ENCODE peak calls at places on chromosomes 1 and 21, in four cellular contexts. One of them, this sample, is unnamed.

GRCh38 chr1:6962390-6962955 is 177.2 kb downstream of the CAMTA1 start:
- DNase-seq in tibial nerve: peak; percentile 18
- DNase-seq in AG09309: no peak
- DNase-seq in fibroblast of pulmonary artery: no peak
- DNase-seq in this sample: no peak

GRCh38 chr1:193115629-193116227 is 6.1 kb upstream of the CDC73 start:
- DNase-seq in tibial nerve: no peak
- DNase-seq in fibroblast of pulmonary artery: peak; percentile 97
- DNase-seq in AG09309: peak; percentile 92
- DNase-seq in this sample: no peak

GRCh38 chr1:42735477-42736105 is 4.4 kb downstream of the CLDN19 start:
- DNase-seq in fibroblast of pulmonary artery: no peak
- DNase-seq in tibial nerve: no peak
- DNase-seq in AG09309: no peak
- DNase-seq in this sample: no peak

GRCh38 chr1:1213919-1214599 is at the start of gene TNFRSF4:
- DNase-seq in tibial nerve: no peak
- DNase-seq in AG09309: no peak
- DNase-seq in fibroblast of pulmonary artery: no peak
- DNase-seq in this sample: no peak

GRCh38 chr21:37338671-37339526 is 27.7 kb upstream of the DYRK1A start:
- DNase-seq in tibial nerve: no peak
- DNase-seq in AG09309: peak; percentile 94
- DNase-seq in fibroblast of pulmonary artery: peak; percentile 97
- DNase-seq in this sample: no peak

GRCh38 chr1:26702680-26703038 is 6.8 kb downstream of the ARID1A start:
- DNase-seq in tibial nerve: no peak
- DNase-seq in AG09309: no peak
- DNase-seq in fibroblast of pulmonary artery: no peak
- DNase-seq in this sample: no peak

GRCh38 chr1:232305020-232305419 is 324.9 kb downstream of the SIPA1L2 start:
- DNase-seq in AG09309: no peak
- DNase-seq in fibroblast of pulmonary artery: no peak
- DNase-seq in tibial nerve: no peak
- DNase-seq in this sample: no peak

GRCh38 chr1:239717097-239718051 is 331.0 kb downstream of the CHRM3 start:
- DNase-seq in fibroblast of pulmonary artery: no peak
- DNase-seq in AG09309: no peak
- DNase-seq in tibial nerve: no peak
- DNase-seq in this sample: no peak

GRCh38 chr1:201310251-201310985 is 27.1 kb downstream of the PKP1 start:
- DNase-seq in tibial nerve: no peak
- DNase-seq in AG09309: no peak
- DNase-seq in fibroblast of pulmonary artery: no peak
- DNase-seq in this sample: no peak

GRCh38 chr1:204410764-204411450 is 710 bp downstream of the PPP1R15B start:
- DNase-seq in fibroblast of pulmonary artery: peak; percentile 49
- DNase-seq in AG09309: no peak
- DNase-seq in tibial nerve: peak; percentile 26
- DNase-seq in this sample: no peak

GRCh38 chr21:41610042-41610839 is 102.3 kb upstream of the TMPRSS2 start:
- DNase-seq in fibroblast of pulmonary artery: peak; percentile 74
- DNase-seq in tibial nerve: no peak
- DNase-seq in AG09309: no peak
- DNase-seq in this sample: no peak

GRCh38 chr1:84145051-84145450 is 980 bp downstream of the PRKACB start:
- DNase-seq in tibial nerve: no peak
- DNase-seq in fibroblast of pulmonary artery: no peak
- DNase-seq in AG09309: no peak
- DNase-seq in this sample: no peak

GRCh38 chr1:157145081-157145480 is 6.9 kb upstream of the ETV3 start:
- DNase-seq in fibroblast of pulmonary artery: no peak
- DNase-seq in AG09309: no peak
- DNase-seq in tibial nerve: no peak
- DNase-seq in this sample: no peak

GRCh38 chr1:43991476-43992231 is at the start of gene CCDC24:
- DNase-seq in AG09309: no peak
- DNase-seq in fibroblast of pulmonary artery: peak; percentile 80
- DNase-seq in tibial nerve: peak; percentile 77
- DNase-seq in this sample: peak; percentile 76

GRCh38 chr1:1299686-1300351 is 7.9 kb downstream of the ACAP3 start:
- DNase-seq in fibroblast of pulmonary artery: no peak
- DNase-seq in AG09309: no peak
- DNase-seq in tibial nerve: no peak
- DNase-seq in this sample: no peak

GRCh38 chr1:1079408-1080121 is 5.5 kb upstream of the RNF223 start:
- DNase-seq in AG09309: peak; percentile 40
- DNase-seq in tibial nerve: no peak
- DNase-seq in fibroblast of pulmonary artery: peak; percentile 85
- DNase-seq in this sample: no peak

GRCh38 chr1:206693029-206693428 is 8.3 kb downstream of the MAPKAPK2 start:
- DNase-seq in fibroblast of pulmonary artery: peak; percentile 74
- DNase-seq in AG09309: no peak
- DNase-seq in tibial nerve: no peak
- DNase-seq in this sample: no peak

GRCh38 chr1:237042892-237043576 is 1.1 kb downstream of the RYR2 start:
- DNase-seq in tibial nerve: no peak
- DNase-seq in AG09309: no peak
- DNase-seq in fibroblast of pulmonary artery: no peak
- DNase-seq in this sample: no peak

GRCh38 chr1:91526496-91526895 is 25.8 kb downstream of the CDC7 start:
- DNase-seq in AG09309: no peak
- DNase-seq in fibroblast of pulmonary artery: peak; percentile 74
- DNase-seq in tibial nerve: no peak
- DNase-seq in this sample: no peak

GRCh38 chr21:32750405-32750804 is 21.1 kb downstream of the PAXBP1 start:
- DNase-seq in fibroblast of pulmonary artery: no peak
- DNase-seq in tibial nerve: no peak
- DNase-seq in AG09309: no peak
- DNase-seq in this sample: no peak

GRCh38 chr1:155082301-155082940 is 3.8 kb downstream of the EFNA3 start:
- DNase-seq in AG09309: no peak
- DNase-seq in fibroblast of pulmonary artery: no peak
- DNase-seq in tibial nerve: no peak
- DNase-seq in this sample: no peak

GRCh38 chr21:31201548-31201947 is 142.5 kb downstream of the TIAM1 start:
- DNase-seq in AG09309: no peak
- DNase-seq in fibroblast of pulmonary artery: peak; percentile 83
- DNase-seq in tibial nerve: peak; percentile 54
- DNase-seq in this sample: no peak

GRCh38 chr1:46341222-46342083 is 846 bp downstream of the NSUN4 start:
- DNase-seq in tibial nerve: no peak
- DNase-seq in fibroblast of pulmonary artery: no peak
- DNase-seq in AG09309: no peak
- DNase-seq in this sample: no peak

GRCh38 chr1:227733309-227733705 is 1.8 kb downstream of the JMJD4 start:
- DNase-seq in tibial nerve: no peak
- DNase-seq in AG09309: no peak
- DNase-seq in fibroblast of pulmonary artery: no peak
- DNase-seq in this sample: no peak
- TF ChIP-seq CTCF in tibial nerve: no peak
- TF ChIP-seq CTCF in AG09309: no peak
- TF ChIP-seq CTCF in fibroblast of pulmonary artery: no peak
- TF ChIP-seq CTCF in this sample: no peak

GRCh38 chr1:177632923-177633322 is 336.9 kb downstream of the SEC16B start:
- DNase-seq in fibroblast of pulmonary artery: peak; percentile 27
- DNase-seq in tibial nerve: no peak
- DNase-seq in AG09309: no peak
- DNase-seq in this sample: no peak

GRCh38 chr1:177627148-177627910 is 342.5 kb downstream of the SEC16B start:
- DNase-seq in fibroblast of pulmonary artery: no peak
- DNase-seq in AG09309: no peak
- DNase-seq in tibial nerve: no peak
- DNase-seq in this sample: no peak

GRCh38 chr1:177629526-177629925 is 340.3 kb downstream of the SEC16B start:
- DNase-seq in tibial nerve: no peak
- DNase-seq in fibroblast of pulmonary artery: peak; percentile 13
- DNase-seq in AG09309: no peak
- DNase-seq in this sample: no peak

GRCh38 chr1:177631770-177632169 is 338.1 kb downstream of the SEC16B start:
- DNase-seq in fibroblast of pulmonary artery: no peak
- DNase-seq in AG09309: no peak
- DNase-seq in tibial nerve: no peak
- DNase-seq in this sample: no peak
- TF ChIP-seq CTCF in fibroblast of pulmonary artery: no peak
- TF ChIP-seq CTCF in AG09309: no peak
- TF ChIP-seq CTCF in tibial nerve: no peak
- TF ChIP-seq CTCF in this sample: no peak

DNA sequence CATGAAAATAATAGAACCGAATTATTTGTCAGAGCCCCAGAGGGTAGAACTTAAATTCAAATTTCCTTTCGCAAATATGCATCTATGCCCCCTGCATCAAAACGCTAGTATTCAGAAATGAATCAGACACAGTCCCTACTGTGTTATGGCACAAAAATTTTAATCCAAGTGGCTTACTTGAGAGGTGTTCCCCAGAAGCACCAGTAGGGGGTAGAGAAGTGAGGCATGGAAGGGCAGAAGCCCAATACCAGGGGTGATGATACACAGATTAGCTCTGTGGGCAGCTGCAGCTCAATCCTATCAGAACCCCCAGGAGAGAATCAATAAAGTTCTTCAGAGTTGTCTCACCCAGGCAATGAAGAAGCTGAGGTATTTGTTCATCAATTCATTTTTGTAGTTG is 342.2 kb downstream of the OMA1 start:
- DNase-seq in AG09309: no peak
- DNase-seq in fibroblast of pulmonary artery: no peak
- DNase-seq in tibial nerve: no peak
- DNase-seq in this sample: no peak
- TF ChIP-seq CTCF in AG09309: peak; percentile 35
- TF ChIP-seq CTCF in fibroblast of pulmonary artery: no peak
- TF ChIP-seq CTCF in tibial nerve: no peak
- TF ChIP-seq CTCF in this sample: no peak

GRCh38 chr1:100134872-100135271 is 1.9 kb downstream of the TRMT13 start:
- DNase-seq in AG09309: peak; percentile 13
- DNase-seq in fibroblast of pulmonary artery: peak; percentile 16
- DNase-seq in tibial nerve: no peak
- DNase-seq in this sample: no peak
- TF ChIP-seq CTCF in AG09309: no peak
- TF ChIP-seq CTCF in fibroblast of pulmonary artery: no peak
- TF ChIP-seq CTCF in tibial nerve: no peak
- TF ChIP-seq CTCF in this sample: no peak

DNA sequence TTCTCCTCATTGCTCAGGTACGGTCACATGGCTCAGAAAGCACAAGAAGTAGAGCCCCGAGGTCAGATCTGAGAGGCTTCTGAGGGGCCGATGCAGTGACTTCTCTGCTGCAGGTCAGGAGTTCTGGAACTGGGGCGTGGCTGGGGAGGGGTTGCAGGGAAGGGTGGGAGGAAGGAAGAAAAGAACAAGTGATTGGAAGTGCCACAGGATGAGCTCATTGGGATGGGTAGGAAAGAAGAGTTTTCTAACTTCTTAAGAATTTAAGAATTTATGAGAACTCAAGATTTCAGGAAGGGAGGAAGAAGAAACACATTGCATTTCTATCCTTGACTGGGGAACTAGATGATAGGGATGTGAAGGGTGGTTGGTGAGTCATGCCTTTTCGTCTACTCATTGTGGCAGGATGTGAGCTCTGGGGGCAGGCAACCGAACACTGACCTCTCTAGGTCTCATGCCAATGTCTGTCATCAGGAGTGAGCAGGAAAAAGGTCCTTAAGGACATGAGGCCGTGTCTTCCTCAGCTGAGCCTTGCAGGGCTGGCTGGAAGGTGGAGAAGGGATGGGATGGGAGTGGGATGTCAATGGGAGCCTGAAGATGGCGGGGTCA is 497 bp downstream of the FCRLB start:
- DNase-seq in fibroblast of pulmonary artery: peak; percentile 79
- DNase-seq in tibial nerve: no peak
- DNase-seq in AG09309: peak; percentile 74
- DNase-seq in this sample: no peak
- TF ChIP-seq CTCF in fibroblast of pulmonary artery: no peak
- TF ChIP-seq CTCF in tibial nerve: no peak
- TF ChIP-seq CTCF in AG09309: no peak
- TF ChIP-seq CTCF in this sample: no peak

GRCh38 chr1:115036814-115037535 is 7.3 kb downstream of the TSHB start:
- DNase-seq in AG09309: no peak
- DNase-seq in tibial nerve: no peak
- DNase-seq in fibroblast of pulmonary artery: no peak
- DNase-seq in this sample: no peak

GRCh38 chr1:115041654-115042053 is 12.0 kb downstream of the TSHB start:
- DNase-seq in tibial nerve: no peak
- DNase-seq in AG09309: no peak
- DNase-seq in fibroblast of pulmonary artery: peak; percentile 24
- DNase-seq in this sample: no peak

GRCh38 chr1:115035652-115036051 is 6.0 kb downstream of the TSHB start:
- DNase-seq in tibial nerve: no peak
- DNase-seq in fibroblast of pulmonary artery: no peak
- DNase-seq in AG09309: no peak
- DNase-seq in this sample: no peak

DNA sequence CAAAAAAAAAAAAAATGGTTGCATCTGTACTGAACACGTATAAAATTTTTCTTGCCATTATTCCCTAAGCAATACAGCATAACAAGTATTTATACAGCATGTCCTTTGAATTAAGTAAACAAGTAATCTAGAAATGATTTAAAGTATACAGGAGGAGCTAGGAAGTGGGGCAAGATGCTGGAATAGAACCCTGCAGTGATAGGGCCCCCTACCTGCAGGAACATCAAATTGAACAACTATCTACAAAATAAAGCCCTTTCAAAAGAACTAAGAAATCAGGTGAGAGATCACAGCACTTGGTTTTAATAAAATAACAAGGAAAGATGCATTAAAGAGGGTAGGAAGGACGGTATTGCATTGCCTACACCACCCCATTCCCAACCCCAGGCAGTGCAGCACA is 10.9 kb downstream of the TSHB start:
- DNase-seq in tibial nerve: no peak
- DNase-seq in fibroblast of pulmonary artery: no peak
- DNase-seq in AG09309: no peak
- DNase-seq in this sample: no peak
- TF ChIP-seq CTCF in tibial nerve: no peak
- TF ChIP-seq CTCF in fibroblast of pulmonary artery: no peak
- TF ChIP-seq CTCF in AG09309: peak; percentile 9
- TF ChIP-seq CTCF in this sample: no peak

DNA sequence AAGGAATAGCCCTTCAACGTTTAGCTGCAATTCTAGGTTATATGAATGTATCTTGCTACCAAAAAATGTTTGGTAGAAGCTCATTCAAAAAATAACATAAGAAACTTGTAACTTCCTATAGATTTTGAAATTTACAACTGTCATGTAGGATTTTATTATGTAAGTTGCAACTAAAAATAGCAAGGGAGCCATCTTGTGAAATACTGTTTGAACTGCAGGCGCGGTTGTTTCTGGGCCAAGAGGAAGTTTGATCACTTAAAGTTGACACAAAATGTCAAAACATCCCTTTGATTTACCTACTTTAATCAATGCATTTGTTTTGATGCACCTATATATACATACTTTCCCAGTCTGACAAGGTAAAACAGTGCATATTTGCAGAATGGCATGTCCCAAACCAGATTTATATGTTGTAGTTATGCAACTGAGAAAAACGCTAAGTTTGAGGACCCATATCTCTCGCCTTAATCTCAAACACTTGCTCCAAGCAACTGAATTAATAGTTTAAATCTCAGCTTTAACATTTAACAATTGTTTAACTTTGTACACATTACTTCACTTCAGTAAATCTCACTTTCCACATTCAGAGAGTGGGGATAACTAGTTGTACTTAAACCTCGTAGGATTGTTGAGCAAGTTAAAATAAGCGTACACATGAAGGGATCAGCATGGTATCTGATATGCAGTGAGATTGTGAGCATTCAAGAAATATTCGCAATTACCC is 63.9 kb downstream of the KCNK2 start:
- DNase-seq in AG09309: no peak
- DNase-seq in fibroblast of pulmonary artery: peak; percentile 62
- DNase-seq in tibial nerve: no peak
- DNase-seq in this sample: no peak
- TF ChIP-seq CTCF in AG09309: peak; percentile 47
- TF ChIP-seq CTCF in fibroblast of pulmonary artery: peak; percentile 64
- TF ChIP-seq CTCF in tibial nerve: no peak
- TF ChIP-seq CTCF in this sample: no peak

This sample was measured in omental fat pad.